ENCODE peak calls at places on chromosomes 11 and 22, in eight cellular contexts. K, S, E, U, Q, P, N and X are unnamed samples.

GRCh38 chr11:57288771-57289579 is 35.8 kb downstream of the TNKS1BP1 start:
- DNase-seq in K (no peak), N (no peak), U (peak), E (no peak), S (no peak), P (no peak), Q (no peak), X (no peak)

GRCh38 chr22:27238935-27239510 is 562.5 kb downstream of the MN1 start:
- DNase-seq in N (no peak), U (peak), K (no peak), P (peak), S (no peak), E (no peak), Q (peak), X (no peak)

GRCh38 chr11:1209371-1210057 is 13.4 kb upstream of the MUC5B start:
- DNase-seq in U (no peak), Q (no peak), S (no peak), K (no peak), E (no peak), N (no peak), P (no peak), X (no peak)

GRCh38 chr22:47206819-47207218 is 444.4 kb downstream of the TBC1D22A start:
- DNase-seq in E (no peak), N (no peak), P (no peak), S (no peak), Q (no peak), U (no peak), K (no peak), X (no peak)

GRCh38 chr11:131370090-131370751 is at the start of gene NTM:
- DNase-seq in E (no peak), U (peak), N (no peak), S (no peak), Q (peak), P (no peak), K (no peak), X (no peak)

GRCh38 chr11:28759311-28759710 is 651.1 kb downstream of the METTL15 start:
- DNase-seq in P (no peak), S (no peak), E (no peak), U (no peak), Q (no peak), N (no peak), K (no peak), X (no peak)

GRCh38 chr11:64482588-64482987 is 108.4 kb upstream of the SLC22A12 start:
- DNase-seq in K (no peak), S (no peak), N (no peak), Q (no peak), U (no peak), E (no peak), P (no peak), X (no peak)

GRCh38 chr11:78290293-78291176 is 101.8 kb downstream of the USP35 start:
- DNase-seq in E (no peak), U (peak), K (no peak), S (no peak), N (no peak), P (peak), Q (no peak), X (no peak)

GRCh38 chr11:68961245-68961644 is 19.5 kb downstream of the MRGPRD start:
- DNase-seq in U (no peak), N (no peak), P (no peak), E (no peak), Q (no peak), S (no peak), K (no peak), X (no peak)

GRCh38 chr11:74683941-74684481 is 47.2 kb downstream of the CHRDL2 start:
- DNase-seq in N (no peak), Q (no peak), E (no peak), U (no peak), P (no peak), S (no peak), K (no peak), X (no peak)

GRCh38 chr11:1224491-1225385 is 1.9 kb downstream of the MUC5B start:
- DNase-seq in U (no peak), N (no peak), E (no peak), K (no peak), P (no peak), Q (no peak), S (no peak), X (no peak)

GRCh38 chr11:123183391-123184099 is 11.5 kb downstream of the CLMP start:
- DNase-seq in K (no peak), Q (no peak), S (no peak), E (no peak), N (no peak), P (no peak), U (no peak), X (no peak)

GRCh38 chr11:1234054-1234720 is 11.3 kb downstream of the MUC5B start:
- DNase-seq in N (no peak), S (no peak), E (no peak), K (no peak), Q (no peak), U (no peak), P (no peak), X (no peak)

GRCh38 chr11:25566298-25567200 is 765.4 kb upstream of the ANO3 start:
- DNase-seq in E (no peak), N (no peak), P (no peak), K (no peak), S (no peak), U (no peak), Q (peak), X (no peak)

GRCh38 chr11:112042161-112042960 is 17.2 kb downstream of the DLAT start:
- DNase-seq in N (no peak), P (peak), U (peak), K (no peak), S (no peak), E (no peak), Q (no peak), X (peak)

GRCh38 chr22:32144875-32145274 is 14.2 kb downstream of the C22orf42 start:
- DNase-seq in S (no peak), U (no peak), N (no peak), P (peak), E (no peak), K (no peak), Q (no peak), X (peak)

GRCh38 chr11:34495724-34496377 is 17.7 kb downstream of the ELF5 start:
- DNase-seq in Q (no peak), U (no peak), N (no peak), P (no peak), E (no peak), S (no peak), K (no peak), X (no peak)

GRCh38 chr11:128580612-128581011 is 6.7 kb downstream of the ETS1 start:
- DNase-seq in N (no peak), S (no peak), E (no peak), Q (no peak), P (no peak), U (no peak), K (no peak), X (no peak)

GRCh38 chr11:121112498-121113455 is 11.7 kb downstream of the TECTA start:
- DNase-seq in N (no peak), K (no peak), E (peak), U (peak), S (no peak), P (peak), Q (peak), X (no peak)

GRCh38 chr11:109734602-109735001 is 312.6 kb downstream of the C11orf87 start:
- DNase-seq in Q (no peak), P (no peak), U (no peak), N (no peak), K (no peak), S (no peak), E (no peak), X (no peak)